ENCODE peak calls at places on chromosomes 1 and 21, in eight cellular contexts. Q, L, A, Z, V, F, H and C are unnamed samples.
A peak's percentile ranks its signal among the peaks of the same experiment; 100 is the strongest.

GRCh38 chr1:4736254-4736653 is 81.8 kb downstream of the AJAP1 start:
- DNase-seq in Q (no peak), L (no peak), A (no peak), Z (no peak), V (no peak), F (no peak), H (no peak), C (no peak)

GRCh38 chr21:40844935-40845334 is 2.0 kb downstream of the DSCAM start:
- DNase-seq in Q (no peak), L (no peak), A (no peak), Z (no peak), V (no peak), F (no peak), H (no peak), C (no peak)

GRCh38 chr1:238772321-238772720 is 614.0 kb upstream of the CHRM3 start:
- DNase-seq in Q (no peak), L (peak; percentile 9), A (no peak), Z (no peak), V (no peak), F (no peak), H (no peak), C (no peak)

GRCh38 chr21:31397939-31398338 is 53.9 kb upstream of the TIAM1 start:
- DNase-seq in Q (no peak), L (no peak), A (peak; percentile 40), Z (peak; percentile 62), V (no peak), F (no peak), H (no peak), C (no peak)

GRCh38 chr1:53343831-53344668 is 16.2 kb upstream of the LRP8 start:
- DNase-seq in Q (no peak), L (no peak), A (peak; percentile 64), Z (no peak), V (peak; percentile 26), F (no peak), H (peak; percentile 41), C (no peak)

GRCh38 chr1:25197982-25198681 is 34.2 kb downstream of the SYF2 start:
- DNase-seq in Q (no peak), L (no peak), A (no peak), Z (peak; percentile 57), V (no peak), F (no peak), H (no peak), C (no peak)

GRCh38 chr1:113616201-113616600 is 143.1 kb downstream of the PHTF1 start:
- DNase-seq in Q (peak; percentile 76), L (peak; percentile 35), A (no peak), Z (no peak), V (no peak), F (no peak), H (no peak), C (no peak)

GRCh38 chr1:145877923-145878486 is 7.7 kb downstream of the ANKRD35 start:
- DNase-seq in Q (no peak), L (no peak), A (no peak), Z (no peak), V (no peak), F (no peak), H (no peak), C (no peak)

GRCh38 chr1:82565146-82565545 is 764.4 kb downstream of the ADGRL2 start:
- DNase-seq in Q (peak; percentile 79), L (peak; percentile 79), A (no peak), Z (no peak), V (no peak), F (no peak), H (no peak), C (no peak)

GRCh38 chr1:158035976-158036583 is 42.6 kb downstream of the KIRREL1 start:
- DNase-seq in Q (peak; percentile 82), L (peak; percentile 72), A (no peak), Z (peak; percentile 42), V (no peak), F (no peak), H (no peak), C (no peak)

GRCh38 chr1:118783095-118783758 is 204.9 kb downstream of the TBX15 start:
- DNase-seq in Q (no peak), L (no peak), A (no peak), Z (no peak), V (no peak), F (no peak), H (no peak), C (no peak)

GRCh38 chr1:65386452-65386851 is 34.0 kb upstream of the LEPR start:
- DNase-seq in Q (no peak), L (no peak), A (no peak), Z (no peak), V (no peak), F (no peak), H (no peak), C (no peak)

GRCh38 chr1:183958958-183959357 is 78.6 kb downstream of the COLGALT2 start:
- DNase-seq in Q (no peak), L (peak; percentile 41), A (no peak), Z (no peak), V (no peak), F (no peak), H (no peak), C (no peak)

GRCh38 chr1:180268556-180269044 is 38.5 kb downstream of the LHX4 start:
- DNase-seq in Q (no peak), L (no peak), A (peak; percentile 32), Z (no peak), V (no peak), F (no peak), H (no peak), C (no peak)

GRCh38 chr1:146039844-146040194 is 18.3 kb upstream of the HJV start:
- DNase-seq in Q (no peak), L (no peak), A (no peak), Z (no peak), V (no peak), F (no peak), H (no peak), C (no peak)

GRCh38 chr1:25204797-25205441 is 27.4 kb downstream of the SYF2 start:
- DNase-seq in Q (peak; percentile 73), L (peak; percentile 70), A (no peak), Z (peak; percentile 26), V (no peak), F (no peak), H (no peak), C (peak; percentile 65)

GRCh38 chr1:110356379-110356778 is 17.2 kb downstream of the RBM15 start:
- DNase-seq in Q (no peak), L (no peak), A (no peak), Z (no peak), V (no peak), F (no peak), H (no peak), C (no peak)

GRCh38 chr1:194698908-194699318 is 1512.5 kb upstream of the B3GALT2 start:
- DNase-seq in Q (no peak), L (no peak), A (no peak), Z (no peak), V (no peak), F (no peak), H (no peak), C (no peak)

DNA sequence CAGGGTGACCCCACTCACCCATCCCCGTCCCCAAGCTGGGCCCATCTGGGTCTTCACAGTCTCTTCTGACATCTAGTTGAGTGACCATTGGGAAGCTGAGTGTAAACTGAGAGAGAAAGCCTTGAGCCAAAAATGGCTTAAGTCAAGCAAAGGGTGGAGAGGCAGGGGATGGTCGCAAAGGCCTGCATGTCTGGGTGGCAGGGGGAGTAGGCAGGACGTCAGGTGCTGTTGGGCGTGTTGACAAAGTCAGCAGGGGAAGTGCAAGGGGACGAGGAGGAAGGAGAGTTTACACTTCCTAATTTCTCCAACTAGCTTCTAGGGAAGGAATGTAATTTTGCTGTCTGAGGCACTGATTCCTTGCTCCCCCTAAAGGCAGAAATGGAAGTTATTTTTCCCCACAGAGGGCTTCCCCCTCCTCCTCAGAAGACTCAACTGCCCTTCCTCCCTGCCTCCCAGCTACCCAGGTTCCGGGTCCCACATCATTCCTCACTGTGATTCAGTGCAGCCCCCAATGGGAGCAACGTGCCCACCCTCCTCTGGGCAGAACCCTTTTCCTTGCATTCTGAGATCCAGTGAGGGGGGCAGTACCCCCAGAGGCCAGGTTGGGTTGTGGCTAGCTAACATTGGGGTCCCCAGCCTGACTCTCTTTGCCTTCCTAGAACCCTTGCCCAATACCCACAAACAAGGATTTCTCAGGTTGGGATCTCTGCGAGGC is 1.2 kb upstream of the ADORA1 start:
- DNase-seq in Q (peak; percentile 40), L (peak; percentile 15), A (peak; percentile 73), Z (no peak), V (no peak), F (no peak), H (no peak), C (no peak)
- TF ChIP-seq CTCF in Q (peak; percentile 59), L (peak; percentile 53), A (no peak), Z (no peak), V (peak; percentile 40), F (no peak), H (no peak), C (no peak)

DNA sequence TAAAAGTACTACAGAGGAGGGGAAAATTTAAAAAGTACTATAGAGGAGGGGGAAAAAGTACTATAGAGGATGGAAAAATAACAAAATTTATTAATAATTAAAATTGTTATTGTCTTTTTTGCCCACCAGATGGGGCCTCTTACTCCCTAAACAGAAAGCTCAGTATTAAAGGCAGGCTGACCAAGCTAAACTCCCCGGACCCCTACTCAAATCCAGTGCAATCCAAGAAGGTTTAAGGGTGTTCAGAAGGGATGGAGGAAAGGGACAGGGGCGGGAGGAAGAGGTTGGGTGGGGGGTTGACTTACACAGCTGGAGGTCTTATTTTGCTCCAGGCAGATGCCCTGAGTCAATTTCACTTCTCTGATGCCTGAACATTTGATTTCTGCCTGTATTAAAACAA is 13.7 kb downstream of the CD34 start:
- DNase-seq in Q (peak; percentile 43), L (no peak), A (no peak), Z (no peak), V (no peak), F (no peak), H (no peak), C (no peak)
- TF ChIP-seq CTCF in Q (peak; percentile 36), L (peak; percentile 27), A (no peak), Z (no peak), V (no peak), F (no peak), H (no peak), C (no peak)

GRCh38 chr1:22575532-22576147 is 12.4 kb downstream of the EPHA8 start:
- DNase-seq in Q (no peak), L (no peak), A (no peak), Z (no peak), V (no peak), F (no peak), H (no peak), C (no peak)
- TF ChIP-seq CTCF in Q (no peak), L (no peak), A (no peak), Z (no peak), V (no peak), F (no peak), H (no peak), C (no peak)

GRCh38 chr1:243792891-243793290 is 57.2 kb downstream of the AKT3 start:
- DNase-seq in Q (no peak), L (no peak), A (no peak), Z (no peak), V (no peak), F (no peak), H (no peak), C (no peak)

GRCh38 chr1:243793298-243793697 is 56.7 kb downstream of the AKT3 start:
- DNase-seq in Q (no peak), L (no peak), A (no peak), Z (no peak), V (no peak), F (no peak), H (no peak), C (no peak)

GRCh38 chr1:243798726-243799125 is 51.3 kb downstream of the AKT3 start:
- DNase-seq in Q (peak; percentile 84), L (peak; percentile 94), A (no peak), Z (peak; percentile 6), V (no peak), F (no peak), H (no peak), C (no peak)

GRCh38 chr1:243792401-243792800 is 57.6 kb downstream of the AKT3 start:
- DNase-seq in Q (no peak), L (no peak), A (no peak), Z (no peak), V (no peak), F (no peak), H (no peak), C (no peak)

GRCh38 chr1:243796016-243796415 is 54.0 kb downstream of the AKT3 start:
- DNase-seq in Q (no peak), L (no peak), A (no peak), Z (no peak), V (no peak), F (no peak), H (no peak), C (no peak)
- TF ChIP-seq CTCF in Q (no peak), L (no peak), A (no peak), Z (no peak), V (no peak), F (no peak), H (no peak), C (no peak)